ENCODE peak calls at places on chromosome 19, in seven cellular contexts. I is HCT116, V is GM23248, N is H1, A is fibroblast of lung, F is neural progenitor cell, W is astrocyte. Q is an unnamed sample. For H4K20me1 and H3K79me2, the result is how much of the 10 kb centered on the place peaks cover.

GRCh38 chr19:31944286-31944685 is 401.1 kb upstream of the ZNF507 start:
- DNase-seq in I (no peak), V (no peak), W (no peak), A (no peak), F (no peak), N (no peak), Q (no peak)

GRCh38 chr19:33384983-33385382 is 11.5 kb downstream of the CEBPG start:
- DNase-seq in W (no peak), N (no peak), A (no peak), F (no peak), V (no peak), I (no peak), Q (no peak)

GRCh38 chr19:47781590-47782318 is 3.3 kb downstream of the SELENOW start:
- DNase-seq in W (no peak), F (no peak), V (peak), A (no peak), N (no peak), I (no peak), Q (no peak)

GRCh38 chr19:4556574-4557185 is 2.8 kb downstream of the SEMA6B start:
- DNase-seq in V (peak), W (no peak), F (peak), I (peak), A (no peak), N (peak), Q (no peak)

GRCh38 chr19:36064829-36065228 is 10.1 kb downstream of the WDR62 start:
- DNase-seq in F (no peak), N (no peak), A (no peak), V (no peak), W (no peak), I (no peak), Q (no peak)

GRCh38 chr19:35236638-35237400 is 8.3 kb upstream of the FAM187B start:
- DNase-seq in V (no peak), N (no peak), A (no peak), F (no peak), I (no peak), W (no peak), Q (no peak)

GRCh38 chr19:13056052-13056660 is 46.5 kb downstream of the LYL1 start:
- DNase-seq in N (peak), V (peak), F (peak), I (peak), A (peak), W (peak), Q (peak)

GRCh38 chr19:47832723-47833122 is 11.0 kb downstream of the CRX start:
- DNase-seq in F (no peak), A (no peak), V (no peak), N (no peak), I (no peak), W (no peak), Q (no peak)

GRCh38 chr19:21693399-21693798 is 74.0 kb downstream of the ZNF100 start:
- DNase-seq in I (no peak), W (no peak), A (no peak), V (no peak), N (no peak), F (no peak), Q (no peak)

GRCh38 chr19:34838248-34838647 is 65.2 kb upstream of the ZNF599 start:
- DNase-seq in W (no peak), F (peak), V (peak), N (no peak), I (peak), A (no peak), Q (no peak)

GRCh38 chr19:3760871-3761361 is 576 bp downstream of the APBA3 start:
- DNase-seq in A (peak), V (peak), N (no peak), F (no peak), I (no peak), W (no peak), Q (no peak)

GRCh38 chr19:6030214-6030507 is 52.2 kb upstream of the RANBP3 start:
- DNase-seq in A (peak), W (peak), F (no peak), V (peak), I (no peak), N (no peak), Q (no peak)

GRCh38 chr19:3201911-3202310 is 16.2 kb downstream of the NCLN start:
- DNase-seq in F (no peak), I (no peak), N (no peak), V (no peak), A (no peak), W (no peak), Q (no peak)

GRCh38 chr19:45306522-45307027 is 16.1 kb downstream of the CKM start:
- DNase-seq in W (no peak), I (no peak), F (no peak), N (peak), V (no peak), A (no peak), Q (no peak)

GRCh38 chr19:3543150-3544053 is 4.4 kb downstream of the TEKTIP1 start:
- DNase-seq in A (no peak), I (no peak), N (no peak), F (no peak), V (no peak), W (no peak), Q (no peak)

GRCh38 chr19:48255376-48256303 is at the start of gene CARD8:
- DNase-seq in N (peak), V (peak), I (peak), W (peak), A (peak), F (peak), Q (no peak)

GRCh38 chr19:46849610-46850009 is 1.0 kb downstream of the AP2S1 start:
- DNase-seq in V (peak), A (no peak), I (no peak), W (no peak), F (peak), N (no peak), Q (no peak)

GRCh38 chr19:48745208-48745995 is 1.3 kb downstream of the IZUMO1 start:
- DNase-seq in F (peak), V (peak), N (peak), W (peak), A (peak), I (no peak), Q (no peak)

GRCh38 chr19:29285878-29286277 is 72.9 kb upstream of the UQCRFS1 start:
- DNase-seq in I (no peak), N (peak), A (no peak), W (no peak), V (peak), F (peak), Q (no peak)

GRCh38 chr19:39590265-39590664 is 12.1 kb upstream of the LGALS13 start:
- DNase-seq in N (peak), V (peak), F (peak), I (no peak), W (no peak), A (peak), Q (no peak)

GRCh38 chr19:14553939-14554243 is 18.0 kb downstream of the NDUFB7 start:
- DNase-seq in A (no peak), N (no peak), F (no peak), W (no peak), I (no peak), V (no peak), Q (no peak)
- H4K20me1 ChIP-seq in A (under half), N (under half), F (half or more), W (under half), I (under half), V (under half), Q (under half)

DNA sequence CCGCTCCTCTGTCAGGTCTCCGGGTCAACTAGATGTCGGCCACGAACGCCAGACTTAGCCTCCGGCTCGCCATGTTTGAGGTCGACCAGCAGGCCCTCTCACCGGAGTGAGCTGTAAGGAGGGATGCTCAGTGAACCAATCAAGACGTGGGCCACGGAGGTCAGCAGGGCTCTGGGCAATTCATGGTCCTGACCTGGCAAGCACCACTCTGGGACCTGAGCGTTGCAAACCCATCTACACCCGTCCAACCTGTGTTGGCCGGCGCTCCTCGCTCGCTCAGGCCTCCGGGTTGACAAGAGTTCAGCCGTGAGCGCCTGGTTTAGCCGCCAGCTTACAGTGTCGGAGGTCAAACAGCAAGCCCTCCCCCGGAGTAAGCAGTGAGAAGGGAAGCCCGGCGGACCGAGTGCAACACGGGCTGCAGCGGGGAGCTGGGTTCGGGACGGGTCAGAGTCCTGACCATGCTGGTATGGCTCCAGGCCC is 1361.9 kb downstream of the UQCRFS1 start:
- DNase-seq in A (no peak), W (no peak), I (no peak), V (no peak), N (no peak), F (no peak), Q (no peak)
- H3K79me2 ChIP-seq in A (under half), W (under half), I (under half), V (under half), N (under half), F (under half), Q (under half)

DNA sequence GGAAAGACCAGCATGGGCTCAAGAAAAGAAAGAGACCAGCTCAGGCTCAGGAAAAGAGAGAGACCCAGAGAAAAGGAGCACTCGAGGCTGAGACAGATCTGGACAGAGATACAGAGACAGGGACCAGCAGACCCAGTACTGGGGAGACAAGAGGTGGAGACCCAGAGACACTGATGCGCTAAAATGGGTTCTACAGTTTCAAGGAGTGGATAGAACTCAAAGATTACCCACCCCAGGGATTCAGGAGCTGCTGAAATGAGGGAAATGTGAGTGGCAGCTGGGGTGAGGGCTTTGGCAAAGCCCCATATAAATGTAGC is 609 bp upstream of the ZSCAN18 start:
- DNase-seq in N (no peak), W (no peak), A (no peak), F (no peak), I (no peak), V (no peak), Q (no peak)
- H3K9ac ChIP-seq in N (peak), W (peak), A (peak), F (peak), I (no peak), V (peak), Q (peak)

GRCh38 chr19:1621574-1621973 is 16.3 kb upstream of the UQCR11 start:
- DNase-seq in V (no peak), A (no peak), I (no peak), W (no peak), N (no peak), F (no peak), Q (no peak)
- H4K20me1 ChIP-seq in V (under half), A (under half), I (under half), W (under half), N (under half), F (half or more), Q (under half)

GRCh38 chr19:18729933-18730530 is 46.6 kb downstream of the CRTC1 start:
- DNase-seq in F (no peak), V (no peak), A (no peak), N (no peak), I (no peak), W (no peak), Q (no peak)

GRCh38 chr19:18726417-18726767 is 42.9 kb downstream of the CRTC1 start:
- DNase-seq in V (peak), F (no peak), N (no peak), W (no peak), A (no peak), I (no peak), Q (no peak)

GRCh38 chr19:18723871-18724377 is 40.4 kb downstream of the CRTC1 start:
- DNase-seq in V (no peak), I (no peak), W (no peak), A (no peak), N (no peak), F (no peak), Q (no peak)

GRCh38 chr19:18725755-18726416 is 42.4 kb downstream of the CRTC1 start:
- DNase-seq in F (no peak), A (no peak), W (no peak), I (no peak), V (no peak), N (no peak), Q (no peak)

GRCh38 chr19:18726846-18727245 is 43.4 kb downstream of the CRTC1 start:
- DNase-seq in N (no peak), F (no peak), V (no peak), W (no peak), I (no peak), A (no peak), Q (no peak)
- H3K79me2 ChIP-seq in N (under half), F (under half), V (under half), W (under half), I (under half), A (under half), Q (under half)

GRCh38 chr19:57103573-57104277 is 16.1 kb upstream of the USP29 start:
- DNase-seq in W (peak), I (peak), N (peak), A (peak), V (peak), F (peak), Q (no peak)
- H3K9ac ChIP-seq in W (no peak), I (no peak), N (no peak), A (no peak), V (peak), F (no peak), Q (no peak)